ENCODE peak calls at places on chromosomes 16 and 17, in six cellular contexts. C is T-helper 2 cell; E is activated T-helper 1 cell treated with Interleukin-2 at 50 U/mL for 16 hours; Z is COR-L47; Q is NCI-H2081; L is activated T-cell treated with anti-CD3 and anti-CD28 coated beads, Interleukin-2, amount 50 U/mL, for 4 hours. B is an unnamed sample.

GRCh38 chr17:21028192-21028591 is 14.6 kb downstream of the USP22 start:
- DNase-seq in Z (no peak), C (no peak), Q (no peak), L (no peak), E (no peak), B (no peak)

GRCh38 chr17:7818026-7818425 is 16.0 kb upstream of the KDM6B start:
- DNase-seq in Z (no peak), C (no peak), L (no peak), E (no peak), Q (no peak), B (no peak)

GRCh38 chr17:56499799-56500388 is 93.6 kb upstream of the NOG start:
- DNase-seq in C (no peak), Q (no peak), E (no peak), Z (no peak), L (no peak), B (peak; percentile 59)

GRCh38 chr16:11848842-11849241 is 2.5 kb downstream of the RSL1D1 start:
- DNase-seq in Q (no peak), E (no peak), C (no peak), Z (no peak), L (no peak), B (no peak)

GRCh38 chr17:81994593-81995462 is 17.4 kb downstream of the ASPSCR1 start:
- DNase-seq in Z (no peak), E (no peak), Q (no peak), L (no peak), C (no peak), B (no peak)

GRCh38 chr17:50055055-50055425 is 870 bp upstream of the ITGA3 start:
- DNase-seq in L (no peak), C (peak; percentile 22), Q (peak; percentile 75), Z (peak; percentile 15), E (no peak), B (no peak)

GRCh38 chr16:88754912-88755744 is 29.9 kb downstream of the PIEZO1 start:
- DNase-seq in L (no peak), E (no peak), Z (no peak), C (no peak), Q (no peak), B (no peak)

GRCh38 chr16:26795184-26795583 is 271.5 kb upstream of the C16orf82 start:
- DNase-seq in L (no peak), Q (no peak), C (no peak), Z (no peak), E (no peak), B (peak; percentile 2)

GRCh38 chr17:17890773-17891759 is 54.3 kb upstream of the SREBF1 start:
- DNase-seq in Q (peak; percentile 47), E (peak; percentile 21), C (peak; percentile 16), Z (peak; percentile 22), L (peak; percentile 19), B (peak; percentile 23)

B was measured in AML-193.